ENCODE peak calls at places on chromosome 1, in six cellular contexts. One of them, this sample, is unnamed.
A peak's percentile ranks its signal among the peaks of the same experiment; 100 is the strongest.

GRCh38 chr1:154429118-154429517 is 24.0 kb downstream of the IL6R start:
- DNase-seq in nephron progenitor cell: no peak
- DNase-seq in sigmoid colon: peak; percentile 79
- DNase-seq in AG10803: no peak
- DNase-seq in AG04449: no peak
- DNase-seq in A673: no peak
- DNase-seq in this sample: no peak

GRCh38 chr1:25427696-25428095 is 3.0 kb upstream of the MACO1 start:
- DNase-seq in nephron progenitor cell: no peak
- DNase-seq in sigmoid colon: no peak
- DNase-seq in AG10803: no peak
- DNase-seq in AG04449: no peak
- DNase-seq in A673: no peak
- DNase-seq in this sample: no peak

GRCh38 chr1:10193340-10193739 is 17.0 kb upstream of the KIF1B start:
- DNase-seq in nephron progenitor cell: no peak
- DNase-seq in sigmoid colon: no peak
- DNase-seq in AG10803: no peak
- DNase-seq in AG04449: no peak
- DNase-seq in A673: no peak
- DNase-seq in this sample: no peak

GRCh38 chr1:20076695-20077461 is 6.9 kb downstream of the PLA2G5 start:
- DNase-seq in nephron progenitor cell: no peak
- DNase-seq in sigmoid colon: peak; percentile 6
- DNase-seq in AG10803: no peak
- DNase-seq in AG04449: no peak
- DNase-seq in A673: no peak
- DNase-seq in this sample: no peak

GRCh38 chr1:41856361-41857285 is 62.1 kb downstream of the HIVEP3 start:
- DNase-seq in nephron progenitor cell: no peak
- DNase-seq in sigmoid colon: no peak
- DNase-seq in AG10803: peak; percentile 82
- DNase-seq in AG04449: no peak
- DNase-seq in A673: no peak
- DNase-seq in this sample: no peak

GRCh38 chr1:227661495-227661894 is 73.6 kb downstream of the JMJD4 start:
- DNase-seq in nephron progenitor cell: no peak
- DNase-seq in sigmoid colon: no peak
- DNase-seq in AG10803: no peak
- DNase-seq in AG04449: no peak
- DNase-seq in A673: no peak
- DNase-seq in this sample: no peak

GRCh38 chr1:171983584-171983983 is 142.3 kb downstream of the DNM3 start:
- DNase-seq in nephron progenitor cell: no peak
- DNase-seq in sigmoid colon: no peak
- DNase-seq in AG10803: peak; percentile 57
- DNase-seq in AG04449: no peak
- DNase-seq in A673: peak; percentile 45
- DNase-seq in this sample: no peak

GRCh38 chr1:38166461-38166860 is 119.9 kb upstream of the POU3F1 start:
- DNase-seq in nephron progenitor cell: no peak
- DNase-seq in sigmoid colon: no peak
- DNase-seq in AG10803: no peak
- DNase-seq in AG04449: no peak
- DNase-seq in A673: no peak
- DNase-seq in this sample: no peak

GRCh38 chr1:3409737-3410434 is 44.6 kb upstream of the ARHGEF16 start:
- DNase-seq in nephron progenitor cell: peak; percentile 72
- DNase-seq in sigmoid colon: no peak
- DNase-seq in AG10803: peak; percentile 64
- DNase-seq in AG04449: peak; percentile 4
- DNase-seq in A673: peak; percentile 49
- DNase-seq in this sample: no peak

GRCh38 chr1:24117722-24118409 is 5.9 kb upstream of the MYOM3 start:
- DNase-seq in nephron progenitor cell: no peak
- DNase-seq in sigmoid colon: no peak
- DNase-seq in AG10803: peak; percentile 33
- DNase-seq in AG04449: no peak
- DNase-seq in A673: no peak
- DNase-seq in this sample: no peak

GRCh38 chr1:181087400-181087901 is 1.0 kb upstream of the IER5 start:
- DNase-seq in nephron progenitor cell: no peak
- DNase-seq in sigmoid colon: no peak
- DNase-seq in AG10803: no peak
- DNase-seq in AG04449: no peak
- DNase-seq in A673: no peak
- DNase-seq in this sample: peak; percentile 32

GRCh38 chr1:39722495-39722894 is 16.2 kb upstream of the PPIE start:
- DNase-seq in nephron progenitor cell: no peak
- DNase-seq in sigmoid colon: no peak
- DNase-seq in AG10803: no peak
- DNase-seq in AG04449: no peak
- DNase-seq in A673: no peak
- DNase-seq in this sample: no peak

GRCh38 chr1:180190091-180190490 is 35.4 kb downstream of the QSOX1 start:
- DNase-seq in nephron progenitor cell: no peak
- DNase-seq in sigmoid colon: no peak
- DNase-seq in AG10803: no peak
- DNase-seq in AG04449: no peak
- DNase-seq in A673: no peak
- DNase-seq in this sample: no peak

GRCh38 chr1:226082959-226083302 is 20.4 kb downstream of the H3-3A start:
- DNase-seq in nephron progenitor cell: peak; percentile 69
- DNase-seq in sigmoid colon: peak; percentile 84
- DNase-seq in AG10803: peak; percentile 40
- DNase-seq in AG04449: no peak
- DNase-seq in A673: no peak
- DNase-seq in this sample: no peak

GRCh38 chr1:74689800-74690696 is 16.5 kb upstream of the ERICH3 start:
- DNase-seq in nephron progenitor cell: peak; percentile 63
- DNase-seq in sigmoid colon: no peak
- DNase-seq in AG10803: peak; percentile 63
- DNase-seq in AG04449: no peak
- DNase-seq in A673: peak; percentile 65
- DNase-seq in this sample: no peak

GRCh38 chr1:235624751-235625192 is 24.8 kb downstream of the GNG4 start:
- DNase-seq in nephron progenitor cell: peak; percentile 28
- DNase-seq in sigmoid colon: no peak
- DNase-seq in AG10803: peak; percentile 62
- DNase-seq in AG04449: peak; percentile 59
- DNase-seq in A673: no peak
- DNase-seq in this sample: no peak

GRCh38 chr1:168032048-168032447 is 95.2 kb upstream of the MPC2 start:
- DNase-seq in nephron progenitor cell: no peak
- DNase-seq in sigmoid colon: no peak
- DNase-seq in AG10803: no peak
- DNase-seq in AG04449: no peak
- DNase-seq in A673: no peak
- DNase-seq in this sample: no peak

GRCh38 chr1:64112281-64112680 is 91.1 kb upstream of the UBE2U start:
- DNase-seq in nephron progenitor cell: no peak
- DNase-seq in sigmoid colon: no peak
- DNase-seq in AG10803: peak; percentile 77
- DNase-seq in AG04449: no peak
- DNase-seq in A673: no peak
- DNase-seq in this sample: no peak

GRCh38 chr1:67937651-67938050 is 104.4 kb upstream of the GNG12 start:
- DNase-seq in nephron progenitor cell: peak; percentile 30
- DNase-seq in sigmoid colon: no peak
- DNase-seq in AG10803: no peak
- DNase-seq in AG04449: no peak
- DNase-seq in A673: no peak
- DNase-seq in this sample: no peak

GRCh38 chr1:225877570-225877969 is 4.6 kb downstream of the TMEM63A start:
- DNase-seq in nephron progenitor cell: peak; percentile 74
- DNase-seq in sigmoid colon: peak; percentile 84
- DNase-seq in AG10803: peak; percentile 61
- DNase-seq in AG04449: no peak
- DNase-seq in A673: peak; percentile 33
- DNase-seq in this sample: no peak

GRCh38 chr1:156420209-156421061 is 51.4 kb downstream of the RHBG start:
- DNase-seq in nephron progenitor cell: no peak
- DNase-seq in sigmoid colon: no peak
- DNase-seq in AG10803: no peak
- DNase-seq in AG04449: no peak
- DNase-seq in A673: no peak
- DNase-seq in this sample: peak; percentile 44

GRCh38 chr1:212781225-212781624 is 10.4 kb downstream of the NSL1 start:
- DNase-seq in nephron progenitor cell: no peak
- DNase-seq in sigmoid colon: no peak
- DNase-seq in AG10803: no peak
- DNase-seq in AG04449: no peak
- DNase-seq in A673: no peak
- DNase-seq in this sample: no peak

GRCh38 chr1:227560814-227561213 is 2.5 kb upstream of the ZNF678 start:
- DNase-seq in nephron progenitor cell: no peak
- DNase-seq in sigmoid colon: no peak
- DNase-seq in AG10803: no peak
- DNase-seq in AG04449: no peak
- DNase-seq in A673: no peak
- DNase-seq in this sample: no peak

GRCh38 chr1:192545781-192546521 is 29.6 kb upstream of the RGS1 start:
- DNase-seq in nephron progenitor cell: no peak
- DNase-seq in sigmoid colon: no peak
- DNase-seq in AG10803: no peak
- DNase-seq in AG04449: no peak
- DNase-seq in A673: peak; percentile 50
- DNase-seq in this sample: no peak
- TF ChIP-seq CTCF in nephron progenitor cell: peak; percentile 9
- TF ChIP-seq CTCF in sigmoid colon: no peak
- TF ChIP-seq CTCF in AG10803: no peak
- TF ChIP-seq CTCF in AG04449: no peak
- TF ChIP-seq CTCF in A673: peak; percentile 29
- TF ChIP-seq CTCF in this sample: no peak

GRCh38 chr1:202162049-202162417 is 1.6 kb upstream of the PTPN7 start:
- DNase-seq in nephron progenitor cell: no peak
- DNase-seq in sigmoid colon: no peak
- DNase-seq in AG10803: no peak
- DNase-seq in AG04449: no peak
- DNase-seq in A673: no peak
- DNase-seq in this sample: peak; percentile 42

GRCh38 chr1:202158810-202159533 is 1.4 kb downstream of the PTPN7 start:
- DNase-seq in nephron progenitor cell: no peak
- DNase-seq in sigmoid colon: no peak
- DNase-seq in AG10803: no peak
- DNase-seq in AG04449: no peak
- DNase-seq in A673: no peak
- DNase-seq in this sample: no peak

GRCh38 chr1:202161151-202162048 is 998 bp upstream of the PTPN7 start:
- DNase-seq in nephron progenitor cell: no peak
- DNase-seq in sigmoid colon: no peak
- DNase-seq in AG10803: no peak
- DNase-seq in AG04449: no peak
- DNase-seq in A673: no peak
- DNase-seq in this sample: no peak

GRCh38 chr1:202159534-202160371 is 649 bp downstream of the PTPN7 start:
- DNase-seq in nephron progenitor cell: no peak
- DNase-seq in sigmoid colon: no peak
- DNase-seq in AG10803: no peak
- DNase-seq in AG04449: no peak
- DNase-seq in A673: no peak
- DNase-seq in this sample: peak; percentile 44

DNA sequence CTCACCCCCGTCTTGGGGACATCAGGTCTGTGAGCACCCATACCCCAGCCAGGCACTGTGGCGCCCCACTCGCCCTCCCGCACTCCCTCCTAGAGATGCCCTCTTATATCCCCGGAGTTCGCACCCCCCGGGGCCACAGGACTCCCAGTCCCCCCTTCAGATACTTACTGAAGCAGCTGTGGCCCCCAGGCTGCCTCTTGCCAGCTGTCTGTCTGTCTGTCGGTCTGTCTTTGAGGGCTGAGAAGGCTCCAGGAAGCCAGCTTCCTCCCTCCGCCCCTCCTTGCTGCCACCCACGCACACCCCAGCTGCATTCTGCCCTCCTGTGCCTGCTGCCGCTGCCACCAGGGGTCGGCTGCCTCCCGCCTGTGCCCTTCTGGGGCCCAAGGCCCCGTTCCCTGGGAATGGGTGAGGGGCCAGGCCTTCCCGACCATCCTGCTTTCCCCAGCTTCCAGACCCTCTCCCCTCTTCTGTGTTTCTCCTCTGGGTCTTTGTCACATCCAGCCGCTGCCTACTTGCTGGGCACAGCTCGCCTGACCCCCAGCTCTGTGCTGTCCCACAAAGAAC is at the start of gene PTPN7:
- DNase-seq in nephron progenitor cell: no peak
- DNase-seq in sigmoid colon: no peak
- DNase-seq in AG10803: no peak
- DNase-seq in AG04449: no peak
- DNase-seq in A673: peak; percentile 51
- DNase-seq in this sample: peak; percentile 64
- TF ChIP-seq CTCF in nephron progenitor cell: no peak
- TF ChIP-seq CTCF in sigmoid colon: no peak
- TF ChIP-seq CTCF in AG10803: no peak
- TF ChIP-seq CTCF in AG04449: peak; percentile 19
- TF ChIP-seq CTCF in A673: peak; percentile 38
- TF ChIP-seq CTCF in this sample: no peak

DNA sequence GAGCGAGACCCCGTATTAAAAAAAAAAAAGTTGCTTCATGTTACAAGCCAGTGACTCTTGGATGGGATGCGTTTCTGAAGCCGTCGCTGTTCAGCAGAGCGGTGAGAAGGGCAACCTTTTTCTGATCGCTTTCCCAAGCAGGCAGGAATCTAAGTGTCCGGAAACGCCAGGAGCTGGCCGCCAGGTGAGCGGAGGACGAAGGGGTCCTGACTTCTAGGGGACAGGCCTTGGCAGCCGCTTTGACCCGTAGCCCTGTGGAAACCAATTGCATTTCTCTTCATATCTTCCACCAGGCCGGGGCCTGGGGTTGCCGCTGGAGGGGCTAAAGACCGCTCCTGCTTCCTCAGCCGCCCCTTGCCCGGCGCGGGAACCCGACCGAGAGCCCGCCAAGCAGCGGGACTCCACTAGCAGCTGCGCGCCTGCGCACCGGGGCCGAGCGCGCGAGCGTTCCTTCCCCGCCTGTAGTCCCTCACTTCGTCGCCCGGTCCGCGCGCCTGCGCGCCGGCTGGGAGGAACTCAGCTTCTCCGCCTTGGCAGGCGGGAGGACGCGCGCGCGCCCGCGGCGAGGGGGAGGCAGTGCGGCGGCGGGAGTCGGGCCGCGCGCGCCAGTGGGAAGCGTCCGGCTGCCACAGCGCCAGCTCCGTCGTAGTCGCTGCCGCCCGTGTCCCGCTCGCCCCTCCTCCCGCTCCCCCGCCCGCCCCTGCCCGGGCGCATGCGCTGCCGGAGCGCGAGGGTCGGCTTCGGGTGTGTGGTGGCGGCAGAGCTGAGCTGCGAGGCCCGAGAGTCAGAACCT is at the start of gene SPEN:
- DNase-seq in nephron progenitor cell: peak; percentile 98
- DNase-seq in sigmoid colon: peak; percentile 99
- DNase-seq in AG10803: peak; percentile 97
- DNase-seq in AG04449: no peak
- DNase-seq in A673: peak; percentile 99
- DNase-seq in this sample: peak; percentile 99
- TF ChIP-seq CTCF in nephron progenitor cell: no peak
- TF ChIP-seq CTCF in sigmoid colon: peak; percentile 26
- TF ChIP-seq CTCF in AG10803: peak; percentile 1
- TF ChIP-seq CTCF in AG04449: no peak
- TF ChIP-seq CTCF in A673: no peak
- TF ChIP-seq CTCF in this sample: no peak

GRCh38 chr1:152188673-152189591 is 29.9 kb upstream of the RPTN start:
- DNase-seq in nephron progenitor cell: peak; percentile 6
- DNase-seq in sigmoid colon: peak; percentile 86
- DNase-seq in AG10803: peak; percentile 70
- DNase-seq in AG04449: no peak
- DNase-seq in A673: peak; percentile 64
- DNase-seq in this sample: peak; percentile 67
- TF ChIP-seq CTCF in nephron progenitor cell: no peak
- TF ChIP-seq CTCF in sigmoid colon: peak; percentile 68
- TF ChIP-seq CTCF in AG10803: peak; percentile 78
- TF ChIP-seq CTCF in AG04449: peak; percentile 68
- TF ChIP-seq CTCF in A673: peak; percentile 88
- TF ChIP-seq CTCF in this sample: peak; percentile 83

This sample was measured in activated B cell treated with CpG ODN at 0.5 μM for 24 hours.